ENCODE peak calls at places on chromosomes 7 and 10, in nine cellular contexts. Z, S, T, R, I, J, B, C and M are unnamed samples.

GRCh38 chr10:13990918-13991317 is 339.8 kb downstream of the FRMD4A start:
- DNase-seq in B (peak; percentile 37), Z (peak; percentile 17), R (no peak), S (no peak), I (no peak), J (no peak), T (peak; percentile 58), C (no peak), M (no peak)

GRCh38 chr10:110410329-110411046 is 87.2 kb upstream of the DUSP5 start:
- DNase-seq in R (peak; percentile 96), C (no peak), I (no peak), S (peak; percentile 86), B (peak; percentile 52), T (peak; percentile 65), Z (no peak), J (no peak), M (no peak)

GRCh38 chr7:2527505-2528464 is 8.2 kb downstream of the LFNG start:
- DNase-seq in J (no peak), R (peak; percentile 71), S (peak; percentile 75), B (no peak), C (no peak), I (no peak), Z (peak; percentile 69), T (peak; percentile 51), M (peak; percentile 27)

GRCh38 chr7:149427096-149427680 is 33.7 kb downstream of the ZNF777 start:
- DNase-seq in B (no peak), Z (no peak), T (no peak), S (no peak), J (no peak), I (peak; percentile 69), R (no peak), C (no peak), M (no peak)

GRCh38 chr10:133537551-133538545 is 10.7 kb downstream of the CYP2E1 start:
- DNase-seq in I (no peak), T (no peak), Z (no peak), B (no peak), S (no peak), R (no peak), C (no peak), J (no peak), M (no peak)

GRCh38 chr7:5396542-5396941 is 27.1 kb downstream of the TNRC18 start:
- DNase-seq in C (peak; percentile 63), Z (peak; percentile 45), S (no peak), T (peak; percentile 37), J (no peak), R (peak; percentile 85), I (no peak), B (peak; percentile 14), M (peak; percentile 49)

GRCh38 chr10:1153253-1153763 is 97.1 kb downstream of the WDR37 start:
- DNase-seq in S (no peak), Z (no peak), B (no peak), C (no peak), T (no peak), R (no peak), J (no peak), I (no peak), M (no peak)

GRCh38 chr7:300048-300447 is 10.1 kb downstream of the FOXL3 start:
- DNase-seq in I (no peak), R (no peak), B (no peak), T (no peak), S (peak; percentile 19), Z (no peak), J (peak; percentile 23), C (no peak), M (no peak)

GRCh38 chr7:3859436-3859835 is 558.4 kb downstream of the SDK1 start:
- DNase-seq in C (no peak), J (no peak), T (no peak), I (no peak), B (no peak), S (no peak), Z (no peak), R (no peak), M (no peak)

GRCh38 chr10:21281765-21282484 is 243.6 kb downstream of the SKIDA1 start:
- DNase-seq in T (no peak), B (no peak), J (peak; percentile 97), Z (no peak), C (no peak), I (no peak), R (no peak), S (no peak), M (no peak)

GRCh38 chr10:3563298-3563697 is 221.7 kb downstream of the KLF6 start:
- DNase-seq in B (no peak), R (no peak), T (no peak), S (no peak), J (no peak), I (no peak), Z (no peak), C (no peak), M (no peak)

DNA sequence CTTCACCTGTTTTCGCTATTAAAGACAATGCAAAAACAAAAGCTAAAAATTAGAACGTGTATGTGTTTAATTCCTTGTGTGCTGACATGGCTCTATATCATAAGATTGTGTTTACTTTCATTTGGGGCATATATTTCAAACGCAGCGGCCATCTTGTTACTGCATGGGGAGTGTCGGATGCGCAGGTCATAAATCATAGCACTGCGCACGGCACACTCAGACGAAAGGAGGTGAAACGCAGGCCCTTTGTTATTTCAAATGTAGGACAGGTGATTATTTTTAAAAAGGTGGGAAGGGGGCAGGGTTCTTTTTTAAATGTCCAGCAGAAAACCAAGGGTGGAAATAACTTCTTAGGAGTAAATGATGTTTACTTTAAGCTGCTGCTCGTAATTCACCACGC is 209.0 kb downstream of the AGMO start:
- DNase-seq in J (no peak), B (no peak), Z (no peak), I (no peak), T (no peak), R (no peak), S (no peak), C (no peak), M (no peak)
- H3K9me3 ChIP-seq in J (no peaks in the 10 kb centered on the region), B (no peaks in the 10 kb centered on the region), Z (no peaks in the 10 kb centered on the region), I (no peaks in the 10 kb centered on the region), T (no peaks in the 10 kb centered on the region), R (no peaks in the 10 kb centered on the region), S (no peaks in the 10 kb centered on the region), C (no peaks in the 10 kb centered on the region), M (no peaks in the 10 kb centered on the region)

GRCh38 chr7:146826338-146826737 is 709.7 kb downstream of the CNTNAP2 start:
- DNase-seq in Z (no peak), R (no peak), I (no peak), B (no peak), T (no peak), S (no peak), J (peak; percentile 89), C (no peak), M (no peak)
- H3K9me3 ChIP-seq in Z (no peaks in the 10 kb centered on the region), R (no peaks in the 10 kb centered on the region), I (no peaks in the 10 kb centered on the region), B (no peaks in the 10 kb centered on the region), T (no peaks in the 10 kb centered on the region), S (no peaks in the 10 kb centered on the region), J (peaks cover 6% of the 10 kb centered on the region), C (no peaks in the 10 kb centered on the region), M (no peaks in the 10 kb centered on the region)

DNA sequence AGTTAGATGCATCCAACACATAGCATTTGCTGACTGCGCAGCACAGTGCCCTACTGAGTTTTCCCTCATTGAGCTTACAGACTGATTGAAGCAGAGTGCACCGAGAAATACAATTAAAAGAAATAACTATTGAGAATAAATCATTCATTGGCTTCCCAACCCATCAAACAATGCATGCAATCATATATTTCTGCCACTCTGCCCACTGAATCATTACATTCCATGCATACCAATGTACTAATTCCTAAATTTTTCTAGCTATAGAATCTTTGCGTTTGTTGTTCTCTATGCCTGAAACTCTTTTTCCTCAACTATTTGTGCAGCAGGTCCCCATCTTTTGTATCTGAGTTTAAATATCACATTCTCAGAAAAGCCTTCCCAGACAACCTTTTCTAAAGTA is 783.8 kb downstream of the SORCS1 start:
- DNase-seq in R (no peak), T (no peak), J (no peak), S (no peak), Z (no peak), B (no peak), I (no peak), C (no peak), M (no peak)
- H3K9me3 ChIP-seq in R (no peaks in the 10 kb centered on the region), T (no peaks in the 10 kb centered on the region), J (peaks cover 23% of the 10 kb centered on the region), S (no peaks in the 10 kb centered on the region), Z (no peaks in the 10 kb centered on the region), B (peaks cover 11% of the 10 kb centered on the region), I (no peaks in the 10 kb centered on the region), C (peaks cover 3% of the 10 kb centered on the region), M (no peaks in the 10 kb centered on the region)

GRCh38 chr10:37747081-37747480 is 110.3 kb downstream of the ZNF248 start:
- DNase-seq in R (no peak), T (no peak), I (peak; percentile 50), J (no peak), C (no peak), S (no peak), B (no peak), Z (no peak), M (no peak)
- H3K9me3 ChIP-seq in R (peaks cover 5% of the 10 kb centered on the region), T (no peaks in the 10 kb centered on the region), I (no peaks in the 10 kb centered on the region), J (peaks cover 71% of the 10 kb centered on the region), C (no peaks in the 10 kb centered on the region), S (no peaks in the 10 kb centered on the region), B (peaks cover 29% of the 10 kb centered on the region), Z (no peaks in the 10 kb centered on the region), M (peaks cover 3% of the 10 kb centered on the region)

GRCh38 chr7:155597753-155598140 is 46.7 kb upstream of the RBM33 start:
- DNase-seq in C (no peak), R (no peak), T (peak; percentile 45), J (no peak), B (no peak), I (no peak), Z (no peak), S (no peak), M (no peak)
- H3K9me3 ChIP-seq in C (no peaks in the 10 kb centered on the region), R (no peaks in the 10 kb centered on the region), T (no peaks in the 10 kb centered on the region), J (no peaks in the 10 kb centered on the region), B (no peaks in the 10 kb centered on the region), I (no peaks in the 10 kb centered on the region), Z (no peaks in the 10 kb centered on the region), S (no peaks in the 10 kb centered on the region), M (no peaks in the 10 kb centered on the region)

DNA sequence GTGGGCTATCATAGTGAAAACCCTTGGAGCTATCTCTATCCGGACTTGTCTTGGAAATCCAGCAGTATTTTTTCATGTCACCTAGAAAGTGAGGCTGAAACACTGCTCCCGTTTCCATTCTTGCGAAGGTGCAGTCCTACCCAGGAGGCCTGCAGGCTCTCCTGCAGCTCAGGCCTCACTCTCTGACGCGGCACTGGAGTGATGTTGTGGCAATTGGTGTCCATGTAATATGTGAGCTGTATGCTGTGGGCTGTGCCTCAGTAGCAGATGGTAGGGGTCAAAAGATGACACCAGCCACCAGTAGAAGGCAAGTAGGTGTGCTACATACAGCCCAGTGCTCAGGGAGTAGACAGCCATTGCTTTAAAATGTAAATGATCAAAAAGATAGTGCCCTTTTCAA is 28.1 kb upstream of the ZNF680 start:
- DNase-seq in T (no peak), C (no peak), I (no peak), R (no peak), S (no peak), J (no peak), B (no peak), Z (no peak), M (no peak)
- H3K9me3 ChIP-seq in T (no peaks in the 10 kb centered on the region), C (no peaks in the 10 kb centered on the region), I (no peaks in the 10 kb centered on the region), R (peaks cover 2% of the 10 kb centered on the region), S (no peaks in the 10 kb centered on the region), J (peaks cover 45% of the 10 kb centered on the region), B (peaks cover 12% of the 10 kb centered on the region), Z (no peaks in the 10 kb centered on the region), M (no peaks in the 10 kb centered on the region)

DNA sequence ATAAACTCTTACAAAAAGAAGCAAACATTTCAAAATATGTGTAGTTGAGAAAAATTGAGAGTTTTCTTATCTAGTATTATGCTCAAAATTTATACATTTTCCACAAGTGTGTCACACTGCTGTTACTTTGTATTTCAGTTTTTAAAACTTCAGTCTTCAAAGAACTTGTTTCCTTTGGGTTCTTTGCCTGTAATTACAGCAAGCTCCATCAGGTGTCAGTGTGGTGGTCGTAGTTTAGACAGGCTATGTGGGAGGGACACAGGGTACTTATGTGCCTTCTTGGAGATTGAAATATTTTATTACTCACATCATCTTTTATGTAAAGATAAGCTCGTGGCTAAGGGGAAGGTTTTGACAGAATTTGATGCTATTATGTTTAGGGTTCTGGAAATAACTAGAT is 360.5 kb downstream of the FGFR2 start:
- DNase-seq in R (no peak), S (no peak), Z (no peak), B (no peak), T (no peak), C (no peak), I (no peak), J (no peak), M (no peak)
- H3K9me3 ChIP-seq in R (no peaks in the 10 kb centered on the region), S (no peaks in the 10 kb centered on the region), Z (no peaks in the 10 kb centered on the region), B (peaks cover 24% of the 10 kb centered on the region), T (no peaks in the 10 kb centered on the region), C (no peaks in the 10 kb centered on the region), I (peaks cover 8% of the 10 kb centered on the region), J (peaks cover 12% of the 10 kb centered on the region), M (no peaks in the 10 kb centered on the region)